ENCODE peak calls at places on chromosomes 13 and 19, in five cellular contexts. V, Y, G, N and M are unnamed samples.

GRCh38 chr19:7831452-7831851 is 1.4 kb downstream of the EVI5L start:
- DNase-seq in V (no peak), Y (peak; percentile 25), G (no peak), N (peak; percentile 37), M (no peak)

GRCh38 chr13:109816112-109816978 is 30.0 kb upstream of the IRS2 start:
- DNase-seq in V (peak; percentile 78), Y (no peak), G (no peak), N (no peak), M (peak; percentile 83)

GRCh38 chr13:44128522-44128921 is 245.1 kb upstream of the SERP2 start:
- DNase-seq in V (no peak), Y (no peak), G (no peak), N (no peak), M (no peak)

GRCh38 chr13:46552888-46553520 is at the start of gene LRCH1:
- DNase-seq in V (peak; percentile 89), Y (peak; percentile 93), G (peak; percentile 80), N (peak; percentile 95), M (peak; percentile 93)

GRCh38 chr13:30910676-30911075 is 4.6 kb downstream of the MEDAG start:
- DNase-seq in V (no peak), Y (no peak), G (no peak), N (no peak), M (no peak)

GRCh38 chr13:68540244-68540643 is 1310.1 kb upstream of the PCDH9 start:
- DNase-seq in V (no peak), Y (no peak), G (no peak), N (no peak), M (no peak)

GRCh38 chr19:21698215-21698614 is 69.2 kb downstream of the ZNF100 start:
- DNase-seq in V (peak; percentile 46), Y (no peak), G (no peak), N (no peak), M (no peak)

GRCh38 chr19:16191216-16191908 is 6.2 kb downstream of the FAM32A start:
- DNase-seq in V (no peak), Y (no peak), G (no peak), N (peak; percentile 54), M (no peak)

GRCh38 chr13:113854238-113855011 is 9.5 kb downstream of the GAS6 start:
- DNase-seq in V (peak; percentile 63), Y (no peak), G (peak; percentile 9), N (peak; percentile 73), M (peak; percentile 53)

GRCh38 chr19:45144431-45145269 is 16.1 kb downstream of the NKPD1 start:
- DNase-seq in V (no peak), Y (no peak), G (peak; percentile 22), N (no peak), M (no peak)

GRCh38 chr13:82165396-82166174 is 1716.7 kb downstream of the SLITRK1 start:
- DNase-seq in V (no peak), Y (no peak), G (no peak), N (peak; percentile 27), M (no peak)

GRCh38 chr19:4157164-4157563 is 3.7 kb downstream of the CREB3L3 start:
- DNase-seq in V (no peak), Y (no peak), G (no peak), N (no peak), M (no peak)

GRCh38 chr19:44530777-44531176 is 1.3 kb upstream of the CEACAM20 start:
- DNase-seq in V (no peak), Y (no peak), G (no peak), N (no peak), M (no peak)

GRCh38 chr19:14440049-14440448 is 6.9 kb downstream of the PKN1 start:
- DNase-seq in V (peak; percentile 70), Y (peak; percentile 79), G (peak; percentile 86), N (peak; percentile 91), M (peak; percentile 75)

GRCh38 chr19:1001538-1002166 is 1.4 kb downstream of the GRIN3B start:
- DNase-seq in V (no peak), Y (peak; percentile 65), G (peak; percentile 87), N (peak; percentile 86), M (no peak)

DNA sequence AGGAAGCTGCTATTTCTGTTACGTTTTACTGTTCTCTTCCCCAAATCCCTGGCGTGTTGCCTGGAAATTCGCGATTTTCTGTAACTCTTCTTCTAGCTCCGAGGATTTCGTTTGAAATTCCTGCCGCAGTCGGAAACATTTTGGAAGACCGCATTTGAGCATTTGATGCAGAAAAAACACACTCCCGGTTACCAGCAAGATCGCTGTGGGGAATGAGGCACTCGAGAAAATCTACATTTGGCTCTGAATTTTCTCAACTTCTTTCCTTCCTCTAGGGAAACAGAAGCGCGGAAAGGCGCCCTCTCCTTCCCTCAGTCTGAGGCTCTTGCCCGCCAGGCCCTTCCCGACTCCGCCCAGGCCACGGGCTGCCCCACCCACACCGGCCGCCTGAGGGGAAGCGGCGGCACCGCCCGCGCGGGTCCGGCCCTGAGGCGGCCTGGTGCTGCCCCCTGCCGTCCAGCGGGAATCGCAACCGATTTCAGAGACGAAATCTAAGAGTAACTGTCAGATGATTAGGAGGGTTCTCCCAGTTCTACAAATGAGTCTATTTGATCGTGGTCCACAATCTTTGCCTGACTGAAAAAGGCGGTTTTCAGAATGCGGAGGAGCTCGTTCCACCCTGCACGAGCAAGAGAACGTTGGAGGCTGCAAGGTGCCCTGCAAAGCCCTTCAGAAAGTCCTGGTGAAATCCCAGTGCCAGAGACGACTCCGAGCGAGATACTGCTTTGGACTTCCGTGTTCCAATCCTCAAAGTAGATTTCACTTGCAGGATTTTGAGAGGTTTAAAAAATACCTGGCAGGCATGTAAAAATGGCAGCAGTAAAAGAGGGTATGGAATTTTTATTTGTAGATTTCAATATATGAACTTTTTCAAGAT is 18.4 kb upstream of the TUBGCP3 start:
- DNase-seq in V (peak; percentile 93), Y (peak; percentile 95), G (peak; percentile 90), N (peak; percentile 97), M (peak; percentile 95)
- TF ChIP-seq POLR2A in V (no peak), Y (no peak), G (no peak), N (peak; percentile 54), M (no peak)

GRCh38 chr19:48169585-48169973 is 565 bp downstream of the LIG1 start:
- DNase-seq in V (peak; percentile 87), Y (peak; percentile 93), G (peak; percentile 67), N (peak; percentile 89), M (peak; percentile 89)

GRCh38 chr19:48171584-48172170 is 1.2 kb downstream of the ZSWIM9 start:
- DNase-seq in V (no peak), Y (no peak), G (no peak), N (peak; percentile 16), M (peak; percentile 61)

GRCh38 chr19:48168689-48169088 is 1.5 kb downstream of the LIG1 start:
- DNase-seq in V (no peak), Y (no peak), G (no peak), N (no peak), M (no peak)

GRCh38 chr19:48170817-48171347 is 402 bp downstream of the ZSWIM9 start:
- DNase-seq in V (no peak), Y (no peak), G (no peak), N (no peak), M (no peak)

DNA sequence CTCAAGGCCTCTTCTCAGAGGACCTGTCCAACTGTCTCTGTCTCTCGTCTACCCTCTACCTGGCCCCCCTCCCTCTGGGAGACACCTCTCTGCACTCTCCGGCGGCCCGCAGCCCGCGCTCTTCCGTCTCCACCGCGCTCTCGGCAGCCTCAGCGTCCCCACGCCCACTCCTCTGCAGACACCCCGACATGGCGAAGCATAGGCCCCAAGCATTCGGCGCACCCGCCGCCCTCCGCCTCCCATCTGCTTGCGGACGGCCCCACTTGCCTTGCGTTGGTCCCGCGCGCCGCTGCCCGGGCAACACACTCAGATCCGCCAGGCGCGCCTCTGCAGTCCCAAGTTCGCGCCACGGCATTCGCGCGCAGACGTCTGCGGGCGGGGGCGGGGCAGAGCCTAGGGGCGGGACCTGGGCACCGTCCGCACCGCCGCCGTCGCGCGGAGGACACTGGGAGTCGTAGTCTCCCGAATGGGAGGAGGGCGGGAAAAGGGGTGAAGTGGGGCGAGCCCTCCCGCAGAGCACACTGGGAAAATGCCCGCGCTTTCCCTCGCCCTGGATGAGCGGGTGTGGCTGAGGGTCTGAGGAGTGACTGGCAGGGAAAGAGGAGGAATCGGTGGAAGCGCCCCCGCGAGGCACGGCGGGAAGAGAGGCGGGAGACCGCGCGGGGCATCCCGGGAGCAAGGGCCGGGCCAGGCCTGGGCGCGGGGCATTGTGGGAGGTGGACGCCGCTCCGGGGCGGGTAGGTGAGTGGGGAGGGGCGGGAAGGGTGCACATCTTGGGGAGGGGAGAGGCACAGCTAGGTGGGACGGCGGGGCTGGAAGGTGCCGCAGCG is at the start of the genes LIG1 and ZSWIM9:
- DNase-seq in V (peak; percentile 90), Y (peak; percentile 93), G (peak; percentile 98), N (peak; percentile 94), M (peak; percentile 94)
- TF ChIP-seq POLR2A in V (no peak), Y (peak; percentile 24), G (peak; percentile 33), N (no peak), M (peak; percentile 36)

GRCh38 chr19:32471811-32472210 is 66.2 kb downstream of the DPY19L3 start:
- DNase-seq in V (no peak), Y (no peak), G (no peak), N (no peak), M (no peak)
- TF ChIP-seq POLR2A in V (no peak), Y (no peak), G (no peak), N (no peak), M (no peak)

GRCh38 chr19:40284501-40285352 is at the start of gene AKT2:
- DNase-seq in V (peak; percentile 12), Y (no peak), G (peak; percentile 49), N (no peak), M (no peak)
- TF ChIP-seq POLR2A in V (no peak), Y (peak; percentile 18), G (peak; percentile 78), N (no peak), M (no peak)

GRCh38 chr13:53343345-53343744 is 314.7 kb downstream of the OLFM4 start:
- DNase-seq in V (no peak), Y (no peak), G (no peak), N (no peak), M (no peak)
- TF ChIP-seq POLR2A in V (no peak), Y (no peak), G (no peak), N (no peak), M (no peak)

DNA sequence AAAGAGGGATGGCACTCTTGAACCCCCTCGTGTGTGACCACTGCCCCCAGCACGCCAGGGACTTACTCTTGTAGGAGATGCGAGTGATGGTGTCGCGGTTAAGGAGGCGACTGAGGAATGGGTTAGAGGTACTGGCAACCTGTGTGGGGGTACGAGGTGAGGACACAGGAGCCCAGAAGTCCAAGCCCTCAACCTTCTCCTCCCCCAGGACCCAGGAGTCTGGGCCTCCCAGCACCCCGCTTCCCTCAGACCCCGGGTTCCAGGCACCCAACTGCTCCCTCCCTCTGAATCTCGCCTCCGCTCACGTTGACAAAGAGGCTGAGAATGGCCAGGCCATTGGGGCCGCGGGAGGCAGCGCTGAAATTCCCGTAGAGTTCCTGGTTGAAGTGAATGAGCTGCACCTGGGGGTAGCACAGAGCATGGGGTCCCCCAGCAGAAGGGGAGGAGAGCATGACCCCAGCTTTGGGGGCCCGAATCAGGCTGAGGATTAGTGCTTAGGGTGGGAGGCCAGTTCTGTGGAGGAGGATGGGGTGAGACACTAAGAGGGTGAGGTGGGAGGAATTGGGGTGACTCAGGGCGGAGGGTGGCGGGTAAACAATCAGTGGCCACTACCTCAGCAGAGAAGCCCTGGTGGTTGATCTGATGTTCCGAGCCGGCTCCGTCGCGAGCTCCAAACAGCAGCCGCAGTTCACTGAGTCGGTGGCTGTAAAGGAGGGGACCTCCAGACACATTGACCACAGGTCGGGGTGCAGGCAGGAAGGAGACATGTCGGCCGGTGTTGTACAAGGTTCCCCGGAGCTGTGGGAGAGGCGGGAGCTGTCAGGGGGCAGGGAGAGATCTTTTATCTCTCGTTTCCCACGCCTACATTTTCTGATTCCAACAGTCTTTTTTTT is 2.5 kb upstream of the DBP start:
- DNase-seq in V (peak; percentile 20), Y (no peak), G (no peak), N (no peak), M (no peak)
- TF ChIP-seq POLR2A in V (no peak), Y (no peak), G (no peak), N (no peak), M (no peak)

GRCh38 chr19:18438331-18439024 is 545 bp upstream of the ISYNA1 start:
- DNase-seq in V (peak; percentile 72), Y (no peak), G (no peak), N (no peak), M (no peak)
- TF ChIP-seq POLR2A in V (peak; percentile 7), Y (no peak), G (no peak), N (no peak), M (no peak)